ENCODE peak calls at places on chromosomes 3 and 15, in five cellular contexts. One of them, this sample, is unnamed.

GRCh38 chr3:185928532-185928931 is 9.3 kb downstream of the TRA2B start:
- DNase-seq in GM12878: no peak
- DNase-seq in HepG2: no peak
- DNase-seq in NT2/D1: no peak
- DNase-seq in HEK293T: no peak
- DNase-seq in this sample: no peak

GRCh38 chr3:172213765-172214358 is 174.5 kb downstream of the FNDC3B start:
- DNase-seq in HepG2: no peak
- DNase-seq in NT2/D1: no peak
- DNase-seq in HEK293T: no peak
- DNase-seq in GM12878: peak
- DNase-seq in this sample: no peak

GRCh38 chr3:2823016-2823415 is 287.2 kb downstream of the IL5RA start:
- DNase-seq in GM12878: no peak
- DNase-seq in HEK293T: no peak
- DNase-seq in HepG2: no peak
- DNase-seq in NT2/D1: no peak
- DNase-seq in this sample: no peak

GRCh38 chr3:140391041-140391440 is 286.8 kb upstream of the TRIM42 start:
- DNase-seq in HepG2: no peak
- DNase-seq in NT2/D1: no peak
- DNase-seq in GM12878: no peak
- DNase-seq in HEK293T: no peak
- DNase-seq in this sample: no peak

GRCh38 chr15:82681371-82681770 is 28.3 kb downstream of the AP3B2 start:
- DNase-seq in HepG2: no peak
- DNase-seq in NT2/D1: no peak
- DNase-seq in HEK293T: no peak
- DNase-seq in GM12878: no peak
- DNase-seq in this sample: no peak

GRCh38 chr3:31629054-31629453 is 96.3 kb downstream of the STT3B start:
- DNase-seq in HepG2: no peak
- DNase-seq in NT2/D1: no peak
- DNase-seq in GM12878: no peak
- DNase-seq in HEK293T: no peak
- DNase-seq in this sample: no peak

GRCh38 chr3:125083776-125084175 is 28.0 kb upstream of the HEG1 start:
- DNase-seq in NT2/D1: no peak
- DNase-seq in GM12878: no peak
- DNase-seq in HepG2: no peak
- DNase-seq in HEK293T: no peak
- DNase-seq in this sample: no peak

GRCh38 chr15:48324949-48325348 is 6.3 kb upstream of the DUT start:
- DNase-seq in HepG2: no peak
- DNase-seq in HEK293T: no peak
- DNase-seq in NT2/D1: no peak
- DNase-seq in GM12878: no peak
- DNase-seq in this sample: no peak

GRCh38 chr3:191051037-191051436 is 148.0 kb upstream of the OSTN start:
- DNase-seq in HepG2: peak
- DNase-seq in HEK293T: peak
- DNase-seq in GM12878: no peak
- DNase-seq in NT2/D1: peak
- DNase-seq in this sample: no peak

GRCh38 chr3:72488736-72489030 is 359.6 kb downstream of the SHQ1 start:
- DNase-seq in HEK293T: no peak
- DNase-seq in HepG2: no peak
- DNase-seq in GM12878: no peak
- DNase-seq in NT2/D1: no peak
- DNase-seq in this sample: no peak

GRCh38 chr15:26676115-26676514 is 96.8 kb downstream of the GABRB3 start:
- DNase-seq in NT2/D1: no peak
- DNase-seq in HEK293T: no peak
- DNase-seq in GM12878: no peak
- DNase-seq in HepG2: no peak
- DNase-seq in this sample: no peak

GRCh38 chr3:55782351-55782750 is 295.2 kb upstream of the WNT5A start:
- DNase-seq in HepG2: no peak
- DNase-seq in HEK293T: no peak
- DNase-seq in NT2/D1: no peak
- DNase-seq in GM12878: no peak
- DNase-seq in this sample: no peak

GRCh38 chr3:88807471-88808090 is 299.8 kb upstream of the EPHA3 start:
- DNase-seq in NT2/D1: no peak
- DNase-seq in GM12878: no peak
- DNase-seq in HEK293T: no peak
- DNase-seq in HepG2: no peak
- DNase-seq in this sample: no peak

GRCh38 chr3:59250600-59250999 is 200.8 kb upstream of the CFAP20DC start:
- DNase-seq in GM12878: no peak
- DNase-seq in HepG2: no peak
- DNase-seq in NT2/D1: no peak
- DNase-seq in HEK293T: no peak
- DNase-seq in this sample: no peak

GRCh38 chr3:194756460-194757355 is 71.0 kb downstream of the FAM43A start:
- DNase-seq in HepG2: no peak
- DNase-seq in NT2/D1: no peak
- DNase-seq in HEK293T: no peak
- DNase-seq in GM12878: no peak
- DNase-seq in this sample: no peak

GRCh38 chr15:78130012-78130353 is 1.3 kb downstream of the CIB2 start:
- DNase-seq in HEK293T: no peak
- DNase-seq in GM12878: no peak
- DNase-seq in HepG2: no peak
- DNase-seq in NT2/D1: no peak
- DNase-seq in this sample: no peak

GRCh38 chr3:64134882-64135281 is 90.4 kb downstream of the PRICKLE2 start:
- DNase-seq in HEK293T: no peak
- DNase-seq in HepG2: no peak
- DNase-seq in GM12878: no peak
- DNase-seq in NT2/D1: no peak
- DNase-seq in this sample: no peak

DNA sequence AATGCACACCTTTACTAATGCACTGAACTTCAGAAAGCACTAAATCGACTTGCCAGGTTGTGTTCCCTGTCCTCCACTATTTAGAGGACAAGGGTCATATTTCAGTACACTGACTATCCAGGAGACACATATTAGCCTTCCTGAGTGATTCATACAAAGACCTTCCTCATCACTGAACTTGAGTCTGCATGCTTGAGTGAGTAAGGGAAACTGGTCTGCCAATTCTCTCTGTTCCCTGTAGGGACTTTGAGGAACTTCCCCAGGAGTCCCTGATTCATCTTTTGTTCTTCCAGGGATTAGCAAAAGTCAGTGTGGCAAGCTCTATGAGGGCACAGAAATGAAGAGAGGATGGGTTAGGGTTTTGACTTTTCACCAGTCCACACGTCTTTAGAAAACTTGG is 565.9 kb downstream of the PDCD6IP start:
- DNase-seq in HEK293T: no peak
- DNase-seq in HepG2: no peak
- DNase-seq in GM12878: peak
- DNase-seq in NT2/D1: peak
- DNase-seq in this sample: no peak
- TF ChIP-seq SUZ12 in HEK293T: no peak
- TF ChIP-seq SUZ12 in HepG2: no peak
- TF ChIP-seq SUZ12 in GM12878: no peak
- TF ChIP-seq SUZ12 in NT2/D1: no peak
- TF ChIP-seq SUZ12 in this sample: no peak

DNA sequence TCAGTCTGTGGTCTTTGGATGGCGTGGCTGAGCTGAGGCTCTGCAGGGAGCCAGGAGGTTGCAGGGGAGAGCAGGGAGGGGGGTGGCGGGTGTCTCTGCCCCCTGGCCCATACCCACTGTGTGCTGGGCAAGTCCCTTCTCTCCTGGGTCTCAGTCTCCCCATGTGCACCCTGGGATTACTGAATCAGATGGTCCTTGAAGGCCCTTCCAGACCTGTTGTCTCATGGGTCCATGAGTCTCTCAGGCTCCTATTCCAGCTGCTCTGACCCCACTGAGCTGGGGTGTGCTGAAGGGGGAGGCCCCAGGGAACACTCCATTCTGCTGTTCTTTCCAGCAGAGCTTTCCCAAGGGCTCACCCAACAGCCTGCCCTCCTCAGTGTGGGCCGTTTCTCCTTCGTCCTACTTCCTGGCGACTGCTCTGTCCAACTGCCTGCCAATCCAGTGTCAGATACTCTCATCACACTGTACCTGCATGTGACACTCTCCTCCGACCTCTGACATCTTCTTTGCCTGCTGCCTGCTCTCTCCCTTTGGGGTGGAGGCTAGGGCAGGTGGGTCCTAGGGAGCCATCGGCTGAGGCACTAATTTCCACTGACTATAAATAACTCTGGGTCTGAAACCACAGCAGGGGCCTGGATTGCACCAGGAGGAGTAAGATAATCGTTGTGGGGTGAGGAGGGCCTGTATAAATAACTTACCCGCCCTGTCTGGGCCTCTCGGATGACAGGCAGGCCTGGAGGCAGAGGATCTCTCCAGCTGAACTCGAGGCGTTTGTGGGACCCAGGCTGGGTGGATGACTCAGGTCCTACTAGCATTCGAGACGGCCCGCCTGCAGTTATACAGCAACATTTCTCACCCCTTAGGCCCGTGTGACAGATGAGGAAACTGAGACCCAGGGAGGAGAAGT is 67.1 kb downstream of the ATP2B2 start:
- DNase-seq in HEK293T: peak
- DNase-seq in GM12878: no peak
- DNase-seq in HepG2: no peak
- DNase-seq in NT2/D1: no peak
- DNase-seq in this sample: no peak
- TF ChIP-seq SUZ12 in HEK293T: no peak
- TF ChIP-seq SUZ12 in GM12878: no peak
- TF ChIP-seq SUZ12 in HepG2: no peak
- TF ChIP-seq SUZ12 in NT2/D1: no peak
- TF ChIP-seq SUZ12 in this sample: no peak

GRCh38 chr3:128322030-128323022 is 144.4 kb downstream of the DNAJB8 start:
- DNase-seq in HepG2: no peak
- DNase-seq in NT2/D1: peak
- DNase-seq in GM12878: no peak
- DNase-seq in HEK293T: peak
- DNase-seq in this sample: peak
- TF ChIP-seq SUZ12 in HepG2: no peak
- TF ChIP-seq SUZ12 in NT2/D1: no peak
- TF ChIP-seq SUZ12 in GM12878: no peak
- TF ChIP-seq SUZ12 in HEK293T: no peak
- TF ChIP-seq SUZ12 in this sample: no peak

GRCh38 chr3:79247367-79248103 is 520.3 kb downstream of the ROBO1 start:
- DNase-seq in GM12878: no peak
- DNase-seq in HepG2: no peak
- DNase-seq in NT2/D1: no peak
- DNase-seq in HEK293T: no peak
- DNase-seq in this sample: no peak
- TF ChIP-seq SUZ12 in GM12878: no peak
- TF ChIP-seq SUZ12 in HepG2: no peak
- TF ChIP-seq SUZ12 in NT2/D1: no peak
- TF ChIP-seq SUZ12 in HEK293T: no peak
- TF ChIP-seq SUZ12 in this sample: no peak

This sample was measured in H1.